ENCODE peak calls at places on chromosome 17, in five cellular contexts. Z, U, L, D and I are unnamed samples.

GRCh38 chr17:75723201-75723930 is 2.1 kb downstream of the ITGB4 start:
- DNase-seq in Z (no peak), U (no peak), L (no peak), D (no peak), I (no peak)

GRCh38 chr17:57486978-57487377 is 230.7 kb downstream of the MSI2 start:
- DNase-seq in Z (no peak), U (peak; percentile 35), L (peak; percentile 45), D (no peak), I (no peak)

GRCh38 chr17:43556292-43556691 is 10.2 kb upstream of the ETV4 start:
- DNase-seq in Z (peak; percentile 50), U (no peak), L (no peak), D (no peak), I (no peak)

GRCh38 chr17:78315355-78316114 is 44.3 kb downstream of the SOCS3 start:
- DNase-seq in Z (peak; percentile 94), U (no peak), L (no peak), D (no peak), I (no peak)

GRCh38 chr17:40290629-40291296 is 3.1 kb downstream of the CDC6 start:
- DNase-seq in Z (peak; percentile 94), U (peak; percentile 42), L (peak; percentile 38), D (no peak), I (no peak)

GRCh38 chr17:700504-701094 is 14.0 kb downstream of the VPS53 start:
- DNase-seq in Z (peak; percentile 56), U (no peak), L (no peak), D (no peak), I (no peak)

GRCh38 chr17:49371178-49371834 is 9.3 kb upstream of the ZNF652 start:
- DNase-seq in Z (no peak), U (no peak), L (no peak), D (no peak), I (no peak)

GRCh38 chr17:7748098-7748775 is 30.7 kb downstream of the DNAH2 start:
- DNase-seq in Z (no peak), U (no peak), L (no peak), D (no peak), I (no peak)

GRCh38 chr17:40910441-40910841 is 25.4 kb upstream of the KRT20 start:
- DNase-seq in Z (peak; percentile 48), U (no peak), L (no peak), D (no peak), I (no peak)

GRCh38 chr17:50445730-50446305 is 19.8 kb downstream of the ACSF2 start:
- DNase-seq in Z (no peak), U (no peak), L (no peak), D (no peak), I (no peak)

GRCh38 chr17:50151041-50151936 is 812 bp upstream of the PPP1R9B start:
- DNase-seq in Z (peak; percentile 88), U (peak; percentile 88), L (peak; percentile 92), D (peak; percentile 71), I (peak; percentile 89)

GRCh38 chr17:6456914-6457687 is 12.8 kb downstream of the PIMREG start:
- DNase-seq in Z (peak; percentile 70), U (no peak), L (no peak), D (no peak), I (no peak)

GRCh38 chr17:64334851-64335250 is 55.8 kb downstream of the PECAM1 start:
- DNase-seq in Z (no peak), U (no peak), L (no peak), D (no peak), I (peak; percentile 44)